ENCODE peak calls at places on chromosomes 5 and 9, in nine cellular contexts. One of them, this sample, is unnamed. For H3K9me3, H3K36me3 and H3K4me1, the result is how much of the 10 kb centered on the place peaks cover.

GRCh38 chr9:92664394-92665152 is 5.4 kb downstream of the IPPK start:
- DNase-seq in mucosa of descending colon: no peak
- DNase-seq in CD4-positive, CD25-positive, alpha-beta regulatory T cell: peak
- DNase-seq in RWPE2: no peak
- DNase-seq in colonic mucosa: no peak
- DNase-seq in NT2/D1: no peak
- DNase-seq in gastrocnemius medialis: no peak
- DNase-seq in left ventricle myocardium inferior: no peak
- DNase-seq in neuronal stem cell: no peak
- DNase-seq in this sample: no peak

GRCh38 chr5:137739737-137740136 is 3.8 kb upstream of the KLHL3 start:
- DNase-seq in gastrocnemius medialis: no peak
- DNase-seq in colonic mucosa: no peak
- DNase-seq in NT2/D1: no peak
- DNase-seq in left ventricle myocardium inferior: no peak
- DNase-seq in CD4-positive, CD25-positive, alpha-beta regulatory T cell: no peak
- DNase-seq in neuronal stem cell: no peak
- DNase-seq in RWPE2: no peak
- DNase-seq in mucosa of descending colon: no peak
- DNase-seq in this sample: no peak

GRCh38 chr5:58071566-58071965 is 388.3 kb downstream of the PLK2 start:
- DNase-seq in CD4-positive, CD25-positive, alpha-beta regulatory T cell: no peak
- DNase-seq in gastrocnemius medialis: no peak
- DNase-seq in RWPE2: no peak
- DNase-seq in mucosa of descending colon: no peak
- DNase-seq in neuronal stem cell: peak
- DNase-seq in colonic mucosa: no peak
- DNase-seq in NT2/D1: no peak
- DNase-seq in left ventricle myocardium inferior: peak
- DNase-seq in this sample: no peak

GRCh38 chr9:83067579-83067978 is 4.6 kb upstream of the RASEF start:
- DNase-seq in left ventricle myocardium inferior: no peak
- DNase-seq in gastrocnemius medialis: no peak
- DNase-seq in NT2/D1: no peak
- DNase-seq in RWPE2: no peak
- DNase-seq in CD4-positive, CD25-positive, alpha-beta regulatory T cell: no peak
- DNase-seq in neuronal stem cell: no peak
- DNase-seq in mucosa of descending colon: no peak
- DNase-seq in colonic mucosa: no peak
- DNase-seq in this sample: no peak

GRCh38 chr5:72308853-72309191 is 11.2 kb downstream of the MRPS27 start:
- DNase-seq in neuronal stem cell: no peak
- DNase-seq in RWPE2: no peak
- DNase-seq in colonic mucosa: no peak
- DNase-seq in CD4-positive, CD25-positive, alpha-beta regulatory T cell: no peak
- DNase-seq in left ventricle myocardium inferior: no peak
- DNase-seq in gastrocnemius medialis: no peak
- DNase-seq in mucosa of descending colon: no peak
- DNase-seq in NT2/D1: no peak
- DNase-seq in this sample: no peak

GRCh38 chr5:11557063-11557462 is 347.2 kb downstream of the CTNND2 start:
- DNase-seq in RWPE2: no peak
- DNase-seq in neuronal stem cell: no peak
- DNase-seq in CD4-positive, CD25-positive, alpha-beta regulatory T cell: no peak
- DNase-seq in gastrocnemius medialis: no peak
- DNase-seq in left ventricle myocardium inferior: no peak
- DNase-seq in colonic mucosa: no peak
- DNase-seq in mucosa of descending colon: no peak
- DNase-seq in NT2/D1: no peak
- DNase-seq in this sample: no peak

GRCh38 chr9:3954950-3955670 is 344.8 kb downstream of the GLIS3 start:
- DNase-seq in gastrocnemius medialis: no peak
- DNase-seq in RWPE2: no peak
- DNase-seq in left ventricle myocardium inferior: no peak
- DNase-seq in colonic mucosa: no peak
- DNase-seq in neuronal stem cell: no peak
- DNase-seq in CD4-positive, CD25-positive, alpha-beta regulatory T cell: no peak
- DNase-seq in mucosa of descending colon: no peak
- DNase-seq in NT2/D1: peak
- DNase-seq in this sample: peak

GRCh38 chr9:118295413-118295812 is 591.2 kb downstream of the TLR4 start:
- DNase-seq in neuronal stem cell: no peak
- DNase-seq in left ventricle myocardium inferior: no peak
- DNase-seq in gastrocnemius medialis: no peak
- DNase-seq in mucosa of descending colon: no peak
- DNase-seq in RWPE2: no peak
- DNase-seq in CD4-positive, CD25-positive, alpha-beta regulatory T cell: no peak
- DNase-seq in NT2/D1: no peak
- DNase-seq in colonic mucosa: no peak
- DNase-seq in this sample: no peak

GRCh38 chr5:118692811-118693342 is 295.5 kb downstream of the DTWD2 start:
- DNase-seq in RWPE2: no peak
- DNase-seq in NT2/D1: no peak
- DNase-seq in neuronal stem cell: no peak
- DNase-seq in colonic mucosa: no peak
- DNase-seq in left ventricle myocardium inferior: no peak
- DNase-seq in CD4-positive, CD25-positive, alpha-beta regulatory T cell: no peak
- DNase-seq in mucosa of descending colon: no peak
- DNase-seq in gastrocnemius medialis: no peak
- DNase-seq in this sample: no peak

GRCh38 chr5:178120661-178121357 is 7.5 kb downstream of the N4BP3 start:
- DNase-seq in colonic mucosa: peak
- DNase-seq in neuronal stem cell: no peak
- DNase-seq in gastrocnemius medialis: peak
- DNase-seq in left ventricle myocardium inferior: peak
- DNase-seq in CD4-positive, CD25-positive, alpha-beta regulatory T cell: peak
- DNase-seq in mucosa of descending colon: peak
- DNase-seq in NT2/D1: no peak
- DNase-seq in RWPE2: peak
- DNase-seq in this sample: peak

GRCh38 chr9:121154782-121155181 is 46.9 kb downstream of the RAB14 start:
- DNase-seq in CD4-positive, CD25-positive, alpha-beta regulatory T cell: no peak
- DNase-seq in colonic mucosa: no peak
- DNase-seq in RWPE2: no peak
- DNase-seq in NT2/D1: no peak
- DNase-seq in left ventricle myocardium inferior: no peak
- DNase-seq in gastrocnemius medialis: no peak
- DNase-seq in mucosa of descending colon: no peak
- DNase-seq in neuronal stem cell: no peak
- DNase-seq in this sample: no peak

GRCh38 chr5:97550818-97551217 is 367.8 kb upstream of the RIOK2 start:
- DNase-seq in NT2/D1: no peak
- DNase-seq in gastrocnemius medialis: no peak
- DNase-seq in neuronal stem cell: no peak
- DNase-seq in CD4-positive, CD25-positive, alpha-beta regulatory T cell: no peak
- DNase-seq in RWPE2: no peak
- DNase-seq in colonic mucosa: no peak
- DNase-seq in mucosa of descending colon: no peak
- DNase-seq in left ventricle myocardium inferior: no peak
- DNase-seq in this sample: no peak

GRCh38 chr5:173613433-173614144 is 2.9 kb downstream of the BOD1 start:
- DNase-seq in RWPE2: no peak
- DNase-seq in neuronal stem cell: no peak
- DNase-seq in CD4-positive, CD25-positive, alpha-beta regulatory T cell: no peak
- DNase-seq in colonic mucosa: no peak
- DNase-seq in gastrocnemius medialis: no peak
- DNase-seq in NT2/D1: no peak
- DNase-seq in mucosa of descending colon: no peak
- DNase-seq in left ventricle myocardium inferior: no peak
- DNase-seq in this sample: no peak

GRCh38 chr5:173618927-173619519 is 2.6 kb upstream of the BOD1 start:
- DNase-seq in left ventricle myocardium inferior: no peak
- DNase-seq in RWPE2: no peak
- DNase-seq in NT2/D1: peak
- DNase-seq in CD4-positive, CD25-positive, alpha-beta regulatory T cell: peak
- DNase-seq in mucosa of descending colon: peak
- DNase-seq in colonic mucosa: peak
- DNase-seq in gastrocnemius medialis: no peak
- DNase-seq in neuronal stem cell: peak
- DNase-seq in this sample: peak

GRCh38 chr5:173616577-173617118 is at the start of gene BOD1:
- DNase-seq in left ventricle myocardium inferior: peak
- DNase-seq in colonic mucosa: peak
- DNase-seq in RWPE2: peak
- DNase-seq in CD4-positive, CD25-positive, alpha-beta regulatory T cell: peak
- DNase-seq in mucosa of descending colon: peak
- DNase-seq in neuronal stem cell: peak
- DNase-seq in gastrocnemius medialis: peak
- DNase-seq in NT2/D1: peak
- DNase-seq in this sample: peak

GRCh38 chr5:173614591-173614990 is 1.9 kb downstream of the BOD1 start:
- DNase-seq in colonic mucosa: no peak
- DNase-seq in neuronal stem cell: no peak
- DNase-seq in CD4-positive, CD25-positive, alpha-beta regulatory T cell: no peak
- DNase-seq in mucosa of descending colon: no peak
- DNase-seq in left ventricle myocardium inferior: no peak
- DNase-seq in RWPE2: no peak
- DNase-seq in NT2/D1: no peak
- DNase-seq in gastrocnemius medialis: no peak
- DNase-seq in this sample: no peak

DNA sequence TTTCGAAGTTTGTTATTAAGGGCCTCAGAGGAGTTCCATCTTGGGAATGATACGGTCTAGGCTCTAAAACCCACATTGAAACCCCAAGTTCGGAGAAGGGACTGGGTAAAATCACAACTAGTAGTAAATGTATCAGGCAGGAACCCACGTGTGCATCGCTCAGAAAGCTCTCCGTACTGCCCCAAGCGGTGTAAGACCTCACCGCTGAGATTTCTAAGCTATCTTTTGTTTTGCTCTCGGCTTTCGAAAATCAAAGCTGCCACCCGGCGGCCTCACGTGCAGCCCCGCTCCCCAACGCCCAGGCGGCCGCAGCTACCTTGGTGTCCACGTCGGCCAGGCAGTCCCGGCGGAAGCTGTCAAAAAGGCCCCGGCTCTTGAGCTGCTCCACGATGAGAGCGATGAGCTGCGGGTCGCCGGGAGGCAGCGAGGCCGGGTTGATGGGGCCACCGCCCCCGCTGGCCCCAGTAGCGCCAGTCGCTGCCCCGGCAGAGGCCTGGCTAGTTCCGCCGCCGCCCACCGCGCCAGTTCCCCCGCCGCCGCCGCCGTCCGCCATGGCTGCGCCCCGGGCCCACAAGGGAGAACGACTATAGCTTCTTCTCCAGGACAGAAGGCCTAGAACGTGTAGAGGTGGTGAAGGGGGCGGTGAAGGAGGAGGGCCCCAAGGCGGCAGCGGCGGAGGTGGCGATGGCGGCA is 420 bp downstream of the BOD1 start:
- DNase-seq in neuronal stem cell: peak
- DNase-seq in colonic mucosa: peak
- DNase-seq in RWPE2: peak
- DNase-seq in CD4-positive, CD25-positive, alpha-beta regulatory T cell: peak
- DNase-seq in left ventricle myocardium inferior: peak
- DNase-seq in mucosa of descending colon: peak
- DNase-seq in NT2/D1: peak
- DNase-seq in gastrocnemius medialis: peak
- DNase-seq in this sample: peak
- H3K9me3 ChIP-seq in neuronal stem cell: under half
- H3K9me3 ChIP-seq in colonic mucosa: under half
- H3K9me3 ChIP-seq in RWPE2: under half
- H3K9me3 ChIP-seq in CD4-positive, CD25-positive, alpha-beta regulatory T cell: under half
- H3K9me3 ChIP-seq in left ventricle myocardium inferior: under half
- H3K9me3 ChIP-seq in mucosa of descending colon: under half
- H3K9me3 ChIP-seq in NT2/D1: under half
- H3K9me3 ChIP-seq in gastrocnemius medialis: under half
- H3K9me3 ChIP-seq in this sample: under half

DNA sequence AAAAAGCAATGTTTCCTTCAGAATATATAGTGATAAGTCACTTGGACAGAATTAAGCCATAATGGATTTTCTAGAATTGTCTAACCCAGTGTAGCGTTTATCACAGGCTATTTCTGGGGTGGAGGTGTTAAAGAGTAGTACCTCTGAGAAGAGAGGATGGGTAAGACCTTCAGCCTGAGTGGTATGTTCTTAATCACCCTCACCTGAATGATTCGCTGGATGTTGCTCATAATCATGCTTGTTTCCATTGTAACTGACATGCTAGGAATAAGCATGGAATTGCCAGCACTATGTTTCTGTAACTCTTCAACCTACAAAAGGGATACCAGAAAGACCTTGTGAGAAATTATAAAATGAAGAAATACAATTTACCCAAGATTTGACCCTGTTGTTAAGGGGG is 33.3 kb downstream of the SLC31A2 start:
- DNase-seq in left ventricle myocardium inferior: no peak
- DNase-seq in colonic mucosa: no peak
- DNase-seq in neuronal stem cell: no peak
- DNase-seq in CD4-positive, CD25-positive, alpha-beta regulatory T cell: no peak
- DNase-seq in RWPE2: no peak
- DNase-seq in mucosa of descending colon: no peak
- DNase-seq in gastrocnemius medialis: no peak
- DNase-seq in NT2/D1: no peak
- DNase-seq in this sample: no peak
- H3K36me3 ChIP-seq in left ventricle myocardium inferior: half or more
- H3K36me3 ChIP-seq in colonic mucosa: under half
- H3K36me3 ChIP-seq in neuronal stem cell: under half
- H3K36me3 ChIP-seq in CD4-positive, CD25-positive, alpha-beta regulatory T cell: half or more
- H3K36me3 ChIP-seq in RWPE2: half or more
- H3K36me3 ChIP-seq in mucosa of descending colon: under half
- H3K36me3 ChIP-seq in gastrocnemius medialis: under half
- H3K36me3 ChIP-seq in NT2/D1: half or more
- H3K36me3 ChIP-seq in this sample: under half

DNA sequence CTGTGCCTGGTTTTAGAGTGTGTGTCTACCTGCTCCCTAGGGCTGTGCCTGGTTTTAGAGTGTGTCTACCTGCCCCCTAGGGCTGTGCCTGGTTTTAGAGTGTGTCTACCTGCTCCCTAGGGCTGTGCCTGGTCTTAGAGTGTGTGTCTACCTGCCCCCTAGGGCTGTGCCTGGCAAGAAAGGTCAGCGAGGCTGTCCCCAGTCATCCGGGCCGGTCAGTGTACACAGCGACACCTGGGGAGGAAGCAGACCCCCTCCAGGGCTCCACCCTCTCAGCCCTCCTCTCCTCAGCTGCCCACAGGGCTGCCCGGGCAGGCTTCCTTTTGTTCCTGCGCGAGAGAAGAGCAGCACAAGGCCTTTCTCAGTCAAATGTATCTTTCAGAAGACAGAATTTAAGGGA is 4.1 kb downstream of the NRARP start:
- DNase-seq in mucosa of descending colon: peak
- DNase-seq in NT2/D1: no peak
- DNase-seq in CD4-positive, CD25-positive, alpha-beta regulatory T cell: no peak
- DNase-seq in left ventricle myocardium inferior: no peak
- DNase-seq in gastrocnemius medialis: no peak
- DNase-seq in neuronal stem cell: no peak
- DNase-seq in RWPE2: no peak
- DNase-seq in colonic mucosa: no peak
- DNase-seq in this sample: no peak
- H3K4me1 ChIP-seq in mucosa of descending colon: under half
- H3K4me1 ChIP-seq in NT2/D1: under half
- H3K4me1 ChIP-seq in CD4-positive, CD25-positive, alpha-beta regulatory T cell: under half
- H3K4me1 ChIP-seq in left ventricle myocardium inferior: half or more
- H3K4me1 ChIP-seq in gastrocnemius medialis: under half
- H3K4me1 ChIP-seq in neuronal stem cell: under half
- H3K4me1 ChIP-seq in RWPE2: under half
- H3K4me1 ChIP-seq in colonic mucosa: under half
- H3K4me1 ChIP-seq in this sample: under half

DNA sequence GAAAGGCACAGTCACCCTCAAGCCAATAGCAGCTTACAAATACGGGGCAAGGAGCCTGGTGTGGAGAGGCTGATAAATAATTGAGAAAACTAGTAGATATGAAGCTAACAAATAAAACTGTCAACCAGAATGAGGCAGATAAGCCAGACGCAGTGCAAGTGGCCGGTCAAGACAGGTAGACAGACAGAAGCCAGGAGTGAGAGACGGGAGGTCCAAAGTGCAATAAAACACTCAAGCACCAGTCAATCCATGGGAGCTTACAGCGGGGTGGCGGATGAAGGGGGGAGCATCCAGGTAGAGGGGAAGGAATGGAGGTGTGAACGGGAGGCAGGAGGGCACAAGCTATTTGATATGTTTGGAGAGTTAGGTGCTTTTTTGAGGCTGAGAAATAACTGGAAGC is 193.1 kb downstream of the FOXD4L6 start:
- DNase-seq in colonic mucosa: no peak
- DNase-seq in gastrocnemius medialis: no peak
- DNase-seq in RWPE2: no peak
- DNase-seq in mucosa of descending colon: no peak
- DNase-seq in left ventricle myocardium inferior: no peak
- DNase-seq in CD4-positive, CD25-positive, alpha-beta regulatory T cell: no peak
- DNase-seq in NT2/D1: no peak
- DNase-seq in neuronal stem cell: no peak
- DNase-seq in this sample: no peak
- H3K9me3 ChIP-seq in colonic mucosa: under half
- H3K9me3 ChIP-seq in gastrocnemius medialis: under half
- H3K9me3 ChIP-seq in RWPE2: under half
- H3K9me3 ChIP-seq in mucosa of descending colon: half or more
- H3K9me3 ChIP-seq in left ventricle myocardium inferior: half or more
- H3K9me3 ChIP-seq in CD4-positive, CD25-positive, alpha-beta regulatory T cell: under half
- H3K9me3 ChIP-seq in NT2/D1: under half
- H3K9me3 ChIP-seq in neuronal stem cell: under half
- H3K9me3 ChIP-seq in this sample: under half

This sample was measured in HAP-1.